ENCODE peak calls at places on chromosomes 5 and 9, in ten cellular contexts. J is sciatic nerve, O is NCI-H1930, N is globus pallidus, K is activated T-helper 1 cell treated with Interleukin-2 at 50 U/mL for 16 hours, Z is ecto neural progenitor cell, M is GM23248, G is mucosa of descending colon, A is SJSA1, P is GDM1. W is an unnamed sample.

GRCh38 chr5:179257190-179257741 is 88.0 kb downstream of the ADAMTS2 start:
- DNase-seq in K (no peak), P (no peak), Z (peak), N (no peak), J (peak), G (no peak), M (no peak), A (no peak), O (no peak), W (peak)

GRCh38 chr9:133406039-133406438 is 11.8 kb downstream of the REXO4 start:
- DNase-seq in Z (no peak), A (no peak), M (no peak), K (no peak), O (no peak), J (no peak), N (no peak), P (no peak), G (no peak), W (no peak)

GRCh38 chr9:38278457-38278856 is 114.0 kb upstream of the ALDH1B1 start:
- DNase-seq in J (no peak), K (no peak), G (peak), Z (no peak), A (no peak), M (no peak), O (no peak), N (no peak), P (no peak), W (no peak)

GRCh38 chr9:71249729-71250317 is 128.4 kb upstream of the TRPM3 start:
- DNase-seq in N (peak), Z (no peak), P (peak), O (no peak), J (no peak), K (no peak), G (no peak), A (peak), M (peak), W (no peak)

GRCh38 chr5:5344051-5344571 is 78.4 kb upstream of the ICE1 start:
- DNase-seq in G (no peak), M (no peak), P (no peak), Z (no peak), O (no peak), N (no peak), A (no peak), K (no peak), J (no peak), W (peak)

GRCh38 chr5:172493906-172494305 is 39.6 kb upstream of the SH3PXD2B start:
- DNase-seq in O (no peak), M (no peak), N (no peak), A (no peak), Z (peak), P (no peak), J (peak), G (no peak), K (no peak), W (peak)

GRCh38 chr5:89309268-89309667 is 426.3 kb upstream of the MEF2C start:
- DNase-seq in P (no peak), K (no peak), Z (no peak), A (no peak), J (no peak), G (no peak), N (no peak), M (no peak), O (no peak), W (no peak)

GRCh38 chr5:149834246-149834855 is 104.2 kb downstream of the PPARGC1B start:
- DNase-seq in O (peak), M (peak), N (peak), K (no peak), G (no peak), J (peak), Z (peak), P (peak), A (peak), W (no peak)

GRCh38 chr5:3197699-3198098 is 397.9 kb upstream of the IRX1 start:
- DNase-seq in N (peak), J (no peak), K (no peak), M (no peak), A (no peak), Z (peak), G (no peak), P (no peak), O (peak), W (peak)

GRCh38 chr9:98572054-98572627 is 136.6 kb downstream of the GABBR2 start:
- DNase-seq in Z (peak), J (no peak), O (no peak), K (no peak), N (no peak), G (no peak), P (no peak), A (no peak), M (peak), W (no peak)

GRCh38 chr9:134710912-134711311 is 69.3 kb downstream of the COL5A1 start:
- DNase-seq in G (no peak), J (no peak), A (no peak), M (no peak), Z (no peak), P (no peak), O (no peak), N (no peak), K (no peak), W (no peak)

GRCh38 chr5:41835625-41836024 is 34.6 kb downstream of the OXCT1 start:
- DNase-seq in A (peak), J (no peak), P (no peak), O (no peak), M (peak), N (no peak), K (no peak), Z (no peak), G (no peak), W (peak)

GRCh38 chr5:79771387-79771786 is 81.8 kb downstream of the CMYA5 start:
- DNase-seq in Z (no peak), P (no peak), M (peak), A (no peak), N (no peak), O (no peak), G (no peak), J (no peak), K (no peak), W (no peak)

GRCh38 chr9:71806916-71807315 is 38.6 kb upstream of the CEMIP2 start:
- DNase-seq in O (peak), K (peak), J (no peak), P (peak), N (peak), A (peak), M (peak), Z (peak), G (no peak), W (no peak)

GRCh38 chr9:137820161-137820855 is 57.3 kb upstream of the CACNA1B start:
- DNase-seq in O (no peak), P (no peak), J (no peak), A (no peak), K (no peak), Z (no peak), M (peak), G (no peak), N (peak), W (peak)

GRCh38 chr9:137172907-137173794 is 1.3 kb upstream of the TMEM210 start:
- DNase-seq in P (no peak), O (no peak), K (no peak), N (no peak), G (no peak), M (no peak), J (no peak), A (no peak), Z (no peak), W (no peak)

GRCh38 chr9:112764837-112765236 is 14.3 kb downstream of the SNX30 start:
- DNase-seq in Z (peak), N (no peak), K (no peak), J (no peak), G (no peak), M (no peak), P (no peak), O (no peak), A (no peak), W (no peak)

GRCh38 chr5:113202904-113203716 is 226.5 kb downstream of the DCP2 start:
- DNase-seq in O (no peak), A (peak), N (no peak), J (peak), P (no peak), K (no peak), M (peak), Z (peak), G (no peak), W (peak)

GRCh38 chr9:124676159-124676551 is 95.0 kb downstream of the NR6A1 start:
- DNase-seq in O (no peak), G (no peak), M (peak), J (no peak), Z (no peak), K (no peak), N (peak), P (no peak), A (no peak), W (no peak)

GRCh38 chr5:142225141-142225540 is 99.7 kb downstream of the SPRY4 start:
- DNase-seq in G (no peak), N (no peak), O (no peak), Z (no peak), A (no peak), K (no peak), M (no peak), J (no peak), P (no peak), W (no peak)

GRCh38 chr9:136741885-136742568 is 713 bp downstream of the LCN10 start:
- DNase-seq in N (no peak), J (no peak), P (no peak), G (no peak), K (no peak), M (no peak), O (no peak), A (no peak), Z (no peak), W (no peak)

GRCh38 chr5:78269088-78269703 is 25.3 kb downstream of the AP3B1 start:
- DNase-seq in Z (no peak), A (no peak), P (no peak), G (no peak), K (no peak), M (peak), N (no peak), O (no peak), J (no peak), W (no peak)

GRCh38 chr5:94698189-94698588 is 79.7 kb downstream of the SLF1 start:
- DNase-seq in P (no peak), M (no peak), J (no peak), A (no peak), O (no peak), Z (no peak), G (no peak), N (no peak), K (no peak), W (no peak)

GRCh38 chr9:120413121-120414048 is 166.6 kb downstream of the CDK5RAP2 start:
- DNase-seq in A (no peak), K (no peak), J (no peak), Z (no peak), M (no peak), P (no peak), N (no peak), G (no peak), O (peak), W (no peak)

GRCh38 chr5:56641635-56642255 is 173.6 kb upstream of the MAP3K1 start:
- DNase-seq in O (no peak), N (no peak), K (no peak), G (no peak), J (no peak), P (no peak), Z (no peak), A (no peak), M (no peak), W (no peak)